ENCODE peak calls at places on chromosomes 13 and 19, in five cellular contexts. K is Caco-2, Y is brain microvascular endothelial cell, Z is choroid plexus epithelial cell, A is foreskin fibroblast. X is an unnamed sample.

GRCh38 chr13:113805431-113806103 is 46.5 kb downstream of the TMEM255B start:
- DNase-seq in K (no peak), Y (no peak), Z (no peak), A (no peak), X (no peak)

GRCh38 chr19:21569497-21569870 is 64.1 kb downstream of the ZNF429 start:
- DNase-seq in K (no peak), Y (no peak), Z (no peak), A (peak; percentile 28), X (peak; percentile 6)

GRCh38 chr13:46523972-46524737 is 28.8 kb upstream of the LRCH1 start:
- DNase-seq in K (no peak), Y (no peak), Z (peak; percentile 29), A (peak; percentile 83), X (peak; percentile 85)

GRCh38 chr13:99565478-99566124 is 64.3 kb downstream of the TM9SF2 start:
- DNase-seq in K (no peak), Y (peak; percentile 30), Z (peak; percentile 43), A (no peak), X (no peak)

GRCh38 chr13:33471182-33471581 is 185.6 kb upstream of the STARD13 start:
- DNase-seq in K (no peak), Y (no peak), Z (no peak), A (peak; percentile 12), X (no peak)

GRCh38 chr19:39093761-39094160 is 9.6 kb downstream of the ACP7 start:
- DNase-seq in K (no peak), Y (no peak), Z (peak; percentile 76), A (peak; percentile 74), X (peak; percentile 69)

GRCh38 chr13:114132419-114133121 is at the start of gene RASA3:
- DNase-seq in K (peak; percentile 84), Y (peak; percentile 52), Z (peak; percentile 87), A (peak; percentile 93), X (peak; percentile 68)

GRCh38 chr13:32314968-32315254 is 252 bp downstream of the ZAR1L start:
- DNase-seq in K (peak; percentile 68), Y (peak; percentile 34), Z (peak; percentile 81), A (peak; percentile 63), X (peak; percentile 72)

GRCh38 chr19:14835011-14835410 is at the start of the genes OR7A5 and OR7C1:
- DNase-seq in K (no peak), Y (no peak), Z (peak; percentile 71), A (no peak), X (peak; percentile 63)

GRCh38 chr19:34351382-34351802 is 13.6 kb upstream of the GPI start:
- DNase-seq in K (no peak), Y (no peak), Z (peak; percentile 42), A (no peak), X (no peak)

GRCh38 chr13:44273991-44274810 is 99.4 kb upstream of the SERP2 start:
- DNase-seq in K (no peak), Y (no peak), Z (peak; percentile 65), A (peak; percentile 71), X (peak; percentile 89)

GRCh38 chr19:28466107-28467045 is 746.6 kb downstream of the UQCRFS1 start:
- DNase-seq in K (peak; percentile 72), Y (peak; percentile 14), Z (peak; percentile 78), A (peak; percentile 63), X (peak; percentile 61)

GRCh38 chr13:66483712-66484111 is 746.4 kb downstream of the PCDH9 start:
- DNase-seq in K (peak; percentile 11), Y (no peak), Z (no peak), A (no peak), X (no peak)

GRCh38 chr19:1390594-1391423 is 7.1 kb downstream of the NDUFS7 start:
- DNase-seq in K (no peak), Y (no peak), Z (no peak), A (no peak), X (no peak)

GRCh38 chr13:99278843-99279242 is 20.7 kb upstream of the GPR18 start:
- DNase-seq in K (no peak), Y (no peak), Z (no peak), A (no peak), X (no peak)

GRCh38 chr19:45474941-45475516 is 7.2 kb downstream of the FOSB start:
- DNase-seq in K (no peak), Y (peak; percentile 34), Z (no peak), A (no peak), X (no peak)

GRCh38 chr13:30845297-30846214 is 60.5 kb upstream of the MEDAG start:
- DNase-seq in K (no peak), Y (no peak), Z (peak; percentile 36), A (no peak), X (no peak)

GRCh38 chr19:18274776-18275356 is 614 bp upstream of the IQCN start:
- DNase-seq in K (peak; percentile 73), Y (peak; percentile 76), Z (peak; percentile 85), A (peak; percentile 96), X (peak; percentile 91)

GRCh38 chr13:94416454-94417080 is 62.9 kb downstream of the DCT start:
- DNase-seq in K (peak; percentile 56), Y (peak; percentile 9), Z (peak; percentile 67), A (no peak), X (peak; percentile 52)

GRCh38 chr13:19927117-19927734 is 31.3 kb upstream of the ZMYM2 start:
- DNase-seq in K (no peak), Y (no peak), Z (peak; percentile 65), A (peak; percentile 47), X (peak; percentile 57)

GRCh38 chr13:64397699-64398098 is 2832.4 kb downstream of the PCDH9 start:
- DNase-seq in K (no peak), Y (peak; percentile 12), Z (peak; percentile 43), A (no peak), X (no peak)

GRCh38 chr19:57465680-57466381 is 8.9 kb upstream of the VN1R1 start:
- DNase-seq in K (peak; percentile 69), Y (no peak), Z (peak; percentile 25), A (peak; percentile 66), X (peak; percentile 32)

GRCh38 chr13:98955336-98955735 is 22.5 kb downstream of the DOCK9 start:
- DNase-seq in K (no peak), Y (no peak), Z (no peak), A (no peak), X (no peak)

GRCh38 chr19:23470873-23471555 is 75.7 kb upstream of the ZNF91 start:
- DNase-seq in K (no peak), Y (no peak), Z (no peak), A (no peak), X (no peak)

GRCh38 chr13:81184556-81185265 is 843.8 kb upstream of the SPRY2 start:
- DNase-seq in K (peak; percentile 67), Y (peak; percentile 11), Z (no peak), A (peak; percentile 68), X (peak; percentile 32)

GRCh38 chr19:2624537-2625091 is 77.9 kb downstream of the GNG7 start:
- DNase-seq in K (peak; percentile 24), Y (no peak), Z (no peak), A (no peak), X (no peak)

GRCh38 chr19:48992571-48993174 is 436 bp downstream of the GYS1 start:
- DNase-seq in K (no peak), Y (no peak), Z (no peak), A (no peak), X (no peak)

GRCh38 chr19:52070496-52070895 is 21.9 kb upstream of the ZNF432 start:
- DNase-seq in K (no peak), Y (peak; percentile 93), Z (peak; percentile 92), A (no peak), X (peak; percentile 70)

GRCh38 chr19:45676851-45677263 is 8.8 kb downstream of the GIPR start:
- DNase-seq in K (no peak), Y (no peak), Z (no peak), A (no peak), X (no peak)

GRCh38 chr19:13022111-13022858 is 27.0 kb downstream of the NFIX start:
- DNase-seq in K (no peak), Y (peak; percentile 22), Z (no peak), A (peak; percentile 78), X (peak; percentile 65)

GRCh38 chr13:41059896-41060722 is 1.2 kb upstream of the WBP4 start:
- DNase-seq in K (peak; percentile 96), Y (peak; percentile 86), Z (peak; percentile 89), A (peak; percentile 96), X (peak; percentile 89)

GRCh38 chr13:100497394-100497793 is 91.2 kb downstream of the GGACT start:
- DNase-seq in K (no peak), Y (peak; percentile 41), Z (peak; percentile 87), A (peak; percentile 48), X (peak; percentile 59)

GRCh38 chr19:55549500-55550320 is 4.4 kb upstream of the SBK3 start:
- DNase-seq in K (peak; percentile 80), Y (peak; percentile 71), Z (peak; percentile 91), A (peak; percentile 79), X (peak; percentile 91)

GRCh38 chr13:93420887-93421286 is 194.3 kb downstream of the GPC6 start:
- DNase-seq in K (no peak), Y (no peak), Z (no peak), A (no peak), X (no peak)

GRCh38 chr13:48504606-48505369 is 28.1 kb downstream of the RCBTB2 start:
- DNase-seq in K (no peak), Y (no peak), Z (no peak), A (no peak), X (no peak)
- TF ChIP-seq CTCF in K (no peak), Y (no peak), Z (no peak), A (no peak), X (no peak)

DNA sequence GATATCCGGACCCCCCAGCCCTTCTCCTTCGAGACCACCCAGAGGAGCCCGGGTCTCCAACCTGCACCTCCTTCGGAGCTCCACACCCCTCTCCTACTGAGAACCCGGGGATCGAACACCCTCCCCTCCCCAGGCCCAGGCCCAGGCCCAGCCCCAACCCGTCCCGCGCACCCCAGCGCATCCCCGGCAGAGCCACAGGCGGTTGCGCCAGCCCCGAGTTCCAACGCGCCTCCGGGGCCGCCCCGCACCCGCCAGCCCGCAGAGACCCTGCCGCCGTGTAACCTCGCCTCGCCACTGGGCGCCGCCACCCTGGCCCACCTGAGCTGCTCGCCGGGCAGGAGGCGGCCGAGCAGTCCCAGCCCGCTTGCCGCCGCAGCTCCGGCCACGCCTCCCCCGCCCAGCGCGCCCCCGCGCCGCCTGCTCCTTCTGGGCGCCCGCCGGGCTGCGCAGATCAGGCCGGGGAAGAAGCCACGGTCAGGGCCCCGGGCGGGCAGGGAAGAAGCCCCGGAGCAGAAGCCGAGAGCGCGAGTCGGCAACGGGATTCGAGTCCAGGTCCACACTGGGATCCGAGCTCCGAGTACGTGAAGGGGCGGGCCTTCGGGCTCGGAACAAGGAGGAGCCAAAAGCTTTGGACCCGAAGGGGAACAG is at the start of gene MBOAT7:
- DNase-seq in K (peak; percentile 92), Y (no peak), Z (no peak), A (no peak), X (no peak)
- TF ChIP-seq CTCF in K (peak; percentile 34), Y (peak; percentile 19), Z (no peak), A (no peak), X (no peak)

GRCh38 chr19:6717036-6717435 is 3.4 kb downstream of the C3 start:
- DNase-seq in K (no peak), Y (no peak), Z (no peak), A (no peak), X (no peak)
- TF ChIP-seq CTCF in K (no peak), Y (no peak), Z (peak; percentile 20), A (no peak), X (peak; percentile 7)

GRCh38 chr13:21020581-21020980 is 40.8 kb downstream of the LATS2 start:
- DNase-seq in K (no peak), Y (no peak), Z (no peak), A (no peak), X (no peak)

GRCh38 chr13:21025539-21025938 is 35.8 kb downstream of the LATS2 start:
- DNase-seq in K (no peak), Y (no peak), Z (no peak), A (no peak), X (no peak)

GRCh38 chr13:21022056-21022693 is 39.2 kb downstream of the LATS2 start:
- DNase-seq in K (peak; percentile 16), Y (no peak), Z (no peak), A (no peak), X (no peak)

GRCh38 chr13:21020176-21020575 is 41.2 kb downstream of the LATS2 start:
- DNase-seq in K (no peak), Y (no peak), Z (no peak), A (no peak), X (no peak)

GRCh38 chr13:21022694-21023325 is 38.6 kb downstream of the LATS2 start:
- DNase-seq in K (peak; percentile 30), Y (no peak), Z (no peak), A (no peak), X (no peak)
- TF ChIP-seq CTCF in K (no peak), Y (peak; percentile 14), Z (no peak), A (no peak), X (no peak)